ENCODE peak calls at places on chromosomes 5 and 9, in seven cellular contexts. One of them, this sample, is unnamed. For H3K9me3, the result is how much of the 10 kb centered on the place peaks cover.

GRCh38 chr5:43019615-43020293 is 20.4 kb downstream of the ANXA2R start:
- DNase-seq in IMR-90: peak
- DNase-seq in psoas muscle: peak
- DNase-seq in hepatocyte: peak
- DNase-seq in lung: peak
- DNase-seq in MM.1S: peak
- DNase-seq in fibroblast of lung: peak
- DNase-seq in this sample: peak

GRCh38 chr9:18142964-18143363 is 331.0 kb upstream of the ADAMTSL1 start:
- DNase-seq in IMR-90: no peak
- DNase-seq in psoas muscle: no peak
- DNase-seq in hepatocyte: peak
- DNase-seq in lung: no peak
- DNase-seq in MM.1S: no peak
- DNase-seq in fibroblast of lung: no peak
- DNase-seq in this sample: no peak

GRCh38 chr5:124059200-124059599 is 547.2 kb downstream of the CSNK1G3 start:
- DNase-seq in IMR-90: no peak
- DNase-seq in psoas muscle: no peak
- DNase-seq in hepatocyte: no peak
- DNase-seq in lung: no peak
- DNase-seq in MM.1S: no peak
- DNase-seq in fibroblast of lung: peak
- DNase-seq in this sample: no peak

GRCh38 chr9:4417578-4418325 is 72.5 kb upstream of the SLC1A1 start:
- DNase-seq in IMR-90: peak
- DNase-seq in psoas muscle: no peak
- DNase-seq in hepatocyte: no peak
- DNase-seq in lung: no peak
- DNase-seq in MM.1S: no peak
- DNase-seq in fibroblast of lung: peak
- DNase-seq in this sample: no peak

GRCh38 chr9:73380411-73380810 is 228.7 kb downstream of the ANXA1 start:
- DNase-seq in IMR-90: no peak
- DNase-seq in psoas muscle: no peak
- DNase-seq in hepatocyte: no peak
- DNase-seq in lung: no peak
- DNase-seq in MM.1S: no peak
- DNase-seq in fibroblast of lung: no peak
- DNase-seq in this sample: peak

GRCh38 chr9:89194381-89195114 is 15.9 kb upstream of the SHC3 start:
- DNase-seq in IMR-90: no peak
- DNase-seq in psoas muscle: no peak
- DNase-seq in hepatocyte: no peak
- DNase-seq in lung: no peak
- DNase-seq in MM.1S: no peak
- DNase-seq in fibroblast of lung: no peak
- DNase-seq in this sample: no peak

GRCh38 chr5:1730487-1730847 is 69.2 kb downstream of the MRPL36 start:
- DNase-seq in IMR-90: no peak
- DNase-seq in psoas muscle: no peak
- DNase-seq in hepatocyte: no peak
- DNase-seq in lung: no peak
- DNase-seq in MM.1S: no peak
- DNase-seq in fibroblast of lung: no peak
- DNase-seq in this sample: peak

GRCh38 chr9:27528278-27528885 is 1.2 kb downstream of the MOB3B start:
- DNase-seq in IMR-90: peak
- DNase-seq in psoas muscle: peak
- DNase-seq in hepatocyte: peak
- DNase-seq in lung: peak
- DNase-seq in MM.1S: no peak
- DNase-seq in fibroblast of lung: peak
- DNase-seq in this sample: peak

GRCh38 chr5:1637639-1638481 is 114.1 kb upstream of the LPCAT1 start:
- DNase-seq in IMR-90: no peak
- DNase-seq in psoas muscle: no peak
- DNase-seq in hepatocyte: no peak
- DNase-seq in lung: no peak
- DNase-seq in MM.1S: no peak
- DNase-seq in fibroblast of lung: no peak
- DNase-seq in this sample: no peak

GRCh38 chr5:82812575-82812974 is 264.6 kb downstream of the TMEM167A start:
- DNase-seq in IMR-90: peak
- DNase-seq in psoas muscle: no peak
- DNase-seq in hepatocyte: no peak
- DNase-seq in lung: no peak
- DNase-seq in MM.1S: no peak
- DNase-seq in fibroblast of lung: peak
- DNase-seq in this sample: no peak

GRCh38 chr5:179371681-179372675 is 26.7 kb upstream of the ADAMTS2 start:
- DNase-seq in IMR-90: no peak
- DNase-seq in psoas muscle: no peak
- DNase-seq in hepatocyte: no peak
- DNase-seq in lung: no peak
- DNase-seq in MM.1S: no peak
- DNase-seq in fibroblast of lung: no peak
- DNase-seq in this sample: peak

GRCh38 chr5:21810737-21811316 is 1042.3 kb downstream of the CDH12 start:
- DNase-seq in IMR-90: peak
- DNase-seq in psoas muscle: no peak
- DNase-seq in hepatocyte: peak
- DNase-seq in lung: no peak
- DNase-seq in MM.1S: peak
- DNase-seq in fibroblast of lung: peak
- DNase-seq in this sample: no peak

GRCh38 chr5:79990598-79991507 is at the start of gene MTX3:
- DNase-seq in IMR-90: peak
- DNase-seq in psoas muscle: peak
- DNase-seq in hepatocyte: peak
- DNase-seq in lung: peak
- DNase-seq in MM.1S: peak
- DNase-seq in fibroblast of lung: peak
- DNase-seq in this sample: peak

GRCh38 chr9:81543695-81544094 is 145.7 kb downstream of the TLE1 start:
- DNase-seq in IMR-90: no peak
- DNase-seq in psoas muscle: no peak
- DNase-seq in hepatocyte: no peak
- DNase-seq in lung: no peak
- DNase-seq in MM.1S: no peak
- DNase-seq in fibroblast of lung: no peak
- DNase-seq in this sample: no peak

GRCh38 chr5:57316798-57317327 is 143.0 kb downstream of the GPBP1 start:
- DNase-seq in IMR-90: peak
- DNase-seq in psoas muscle: no peak
- DNase-seq in hepatocyte: peak
- DNase-seq in lung: no peak
- DNase-seq in MM.1S: peak
- DNase-seq in fibroblast of lung: peak
- DNase-seq in this sample: no peak

GRCh38 chr5:35209862-35210261 is 20.4 kb downstream of the PRLR start:
- DNase-seq in IMR-90: no peak
- DNase-seq in psoas muscle: no peak
- DNase-seq in hepatocyte: no peak
- DNase-seq in lung: no peak
- DNase-seq in MM.1S: no peak
- DNase-seq in fibroblast of lung: no peak
- DNase-seq in this sample: no peak

GRCh38 chr5:133265720-133266575 is 214.1 kb downstream of the HSPA4 start:
- DNase-seq in IMR-90: no peak
- DNase-seq in psoas muscle: no peak
- DNase-seq in hepatocyte: no peak
- DNase-seq in lung: no peak
- DNase-seq in MM.1S: no peak
- DNase-seq in fibroblast of lung: peak
- DNase-seq in this sample: no peak

GRCh38 chr5:168047043-168047668 is 244.3 kb upstream of the WWC1 start:
- DNase-seq in IMR-90: peak
- DNase-seq in psoas muscle: no peak
- DNase-seq in hepatocyte: peak
- DNase-seq in lung: peak
- DNase-seq in MM.1S: peak
- DNase-seq in fibroblast of lung: peak
- DNase-seq in this sample: no peak

GRCh38 chr5:163506726-163507125 is 1.3 kb downstream of the MAT2B start:
- DNase-seq in IMR-90: peak
- DNase-seq in psoas muscle: no peak
- DNase-seq in hepatocyte: peak
- DNase-seq in lung: no peak
- DNase-seq in MM.1S: peak
- DNase-seq in fibroblast of lung: peak
- DNase-seq in this sample: no peak

GRCh38 chr9:17018001-17018491 is 116.8 kb upstream of the CNTLN start:
- DNase-seq in IMR-90: peak
- DNase-seq in psoas muscle: peak
- DNase-seq in hepatocyte: no peak
- DNase-seq in lung: no peak
- DNase-seq in MM.1S: no peak
- DNase-seq in fibroblast of lung: peak
- DNase-seq in this sample: peak

GRCh38 chr5:30994926-30995325 is 198.6 kb upstream of the CDH6 start:
- DNase-seq in IMR-90: no peak
- DNase-seq in psoas muscle: no peak
- DNase-seq in hepatocyte: no peak
- DNase-seq in lung: no peak
- DNase-seq in MM.1S: no peak
- DNase-seq in fibroblast of lung: no peak
- DNase-seq in this sample: no peak

DNA sequence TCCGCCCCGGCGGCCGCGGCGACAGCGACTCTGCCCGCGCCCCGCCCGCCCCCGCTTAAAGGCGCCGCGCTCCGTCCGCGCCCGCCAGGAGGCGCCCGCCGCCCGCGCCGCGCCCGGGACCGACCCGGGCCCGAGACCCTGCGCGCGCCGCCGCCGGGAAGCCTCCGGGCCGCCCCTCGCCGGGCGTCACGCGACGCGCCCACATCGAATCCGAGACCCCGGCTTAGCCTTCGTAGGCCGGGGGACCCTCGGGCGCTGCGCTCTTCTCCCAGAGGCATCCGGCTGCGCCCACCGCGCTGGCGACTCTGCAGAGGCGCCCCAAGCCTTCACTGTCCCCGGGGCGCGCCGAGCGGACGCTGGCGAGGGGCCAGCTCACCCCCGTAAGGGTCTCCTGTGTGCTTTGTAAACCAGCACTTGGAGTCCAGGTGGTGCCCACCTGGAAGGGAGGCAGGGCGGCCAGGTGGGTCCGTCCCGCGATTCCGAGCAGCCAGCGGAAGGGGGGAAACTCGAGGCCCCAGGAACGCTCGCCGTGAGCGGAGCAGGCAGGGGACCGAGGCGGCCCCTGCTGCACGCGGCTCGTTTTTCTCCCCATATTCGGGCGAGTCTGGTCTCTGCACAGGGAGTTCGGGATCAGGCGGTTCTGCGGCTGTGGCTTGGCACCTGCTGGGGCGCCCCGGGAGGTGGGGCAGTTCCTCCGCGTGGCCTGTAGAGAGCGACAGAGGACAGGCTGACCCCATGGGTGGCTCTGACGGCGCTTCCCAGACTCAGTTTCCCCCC is 432 bp upstream of the ABCA2 start:
- DNase-seq in IMR-90: peak
- DNase-seq in psoas muscle: peak
- DNase-seq in hepatocyte: peak
- DNase-seq in lung: no peak
- DNase-seq in MM.1S: peak
- DNase-seq in fibroblast of lung: no peak
- DNase-seq in this sample: no peak
- TF ChIP-seq CTCF in IMR-90: peak
- TF ChIP-seq CTCF in psoas muscle: peak
- TF ChIP-seq CTCF in hepatocyte: peak
- TF ChIP-seq CTCF in lung: peak
- TF ChIP-seq CTCF in MM.1S: peak
- TF ChIP-seq CTCF in fibroblast of lung: peak
- TF ChIP-seq CTCF in this sample: peak

DNA sequence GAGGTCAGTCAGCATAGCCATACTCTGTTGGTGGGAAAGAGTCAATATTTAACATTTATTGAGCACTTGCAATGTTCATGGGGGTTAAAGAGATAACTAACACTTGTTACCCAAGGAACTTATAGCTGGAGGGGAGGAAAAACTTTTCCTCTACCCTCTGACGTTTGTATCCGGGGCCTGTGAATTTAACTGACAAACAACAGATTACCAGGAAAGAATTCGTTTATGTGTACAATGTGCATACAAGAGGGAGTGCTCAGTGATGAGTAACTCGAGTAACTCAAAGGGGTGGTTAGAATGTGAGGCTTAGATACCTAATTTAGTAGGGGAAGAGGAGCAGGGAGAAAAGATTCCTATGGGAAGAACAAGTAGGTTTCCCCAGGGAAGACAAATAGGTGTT is 6.9 kb upstream of the CLINT1 start:
- DNase-seq in IMR-90: peak
- DNase-seq in psoas muscle: no peak
- DNase-seq in hepatocyte: peak
- DNase-seq in lung: no peak
- DNase-seq in MM.1S: no peak
- DNase-seq in fibroblast of lung: peak
- DNase-seq in this sample: no peak
- H3K9me3 ChIP-seq in IMR-90: under half
- H3K9me3 ChIP-seq in psoas muscle: under half
- H3K9me3 ChIP-seq in hepatocyte: under half
- H3K9me3 ChIP-seq in lung: under half
- H3K9me3 ChIP-seq in MM.1S: under half
- H3K9me3 ChIP-seq in fibroblast of lung: under half
- H3K9me3 ChIP-seq in this sample: under half

GRCh38 chr9:33229359-33230120 is 10.4 kb upstream of the SPINK4 start:
- DNase-seq in IMR-90: no peak
- DNase-seq in psoas muscle: no peak
- DNase-seq in hepatocyte: peak
- DNase-seq in lung: peak
- DNase-seq in MM.1S: peak
- DNase-seq in fibroblast of lung: no peak
- DNase-seq in this sample: peak
- TF ChIP-seq CTCF in IMR-90: peak
- TF ChIP-seq CTCF in psoas muscle: peak
- TF ChIP-seq CTCF in hepatocyte: peak
- TF ChIP-seq CTCF in lung: no peak
- TF ChIP-seq CTCF in MM.1S: no peak
- TF ChIP-seq CTCF in fibroblast of lung: no peak
- TF ChIP-seq CTCF in this sample: peak

DNA sequence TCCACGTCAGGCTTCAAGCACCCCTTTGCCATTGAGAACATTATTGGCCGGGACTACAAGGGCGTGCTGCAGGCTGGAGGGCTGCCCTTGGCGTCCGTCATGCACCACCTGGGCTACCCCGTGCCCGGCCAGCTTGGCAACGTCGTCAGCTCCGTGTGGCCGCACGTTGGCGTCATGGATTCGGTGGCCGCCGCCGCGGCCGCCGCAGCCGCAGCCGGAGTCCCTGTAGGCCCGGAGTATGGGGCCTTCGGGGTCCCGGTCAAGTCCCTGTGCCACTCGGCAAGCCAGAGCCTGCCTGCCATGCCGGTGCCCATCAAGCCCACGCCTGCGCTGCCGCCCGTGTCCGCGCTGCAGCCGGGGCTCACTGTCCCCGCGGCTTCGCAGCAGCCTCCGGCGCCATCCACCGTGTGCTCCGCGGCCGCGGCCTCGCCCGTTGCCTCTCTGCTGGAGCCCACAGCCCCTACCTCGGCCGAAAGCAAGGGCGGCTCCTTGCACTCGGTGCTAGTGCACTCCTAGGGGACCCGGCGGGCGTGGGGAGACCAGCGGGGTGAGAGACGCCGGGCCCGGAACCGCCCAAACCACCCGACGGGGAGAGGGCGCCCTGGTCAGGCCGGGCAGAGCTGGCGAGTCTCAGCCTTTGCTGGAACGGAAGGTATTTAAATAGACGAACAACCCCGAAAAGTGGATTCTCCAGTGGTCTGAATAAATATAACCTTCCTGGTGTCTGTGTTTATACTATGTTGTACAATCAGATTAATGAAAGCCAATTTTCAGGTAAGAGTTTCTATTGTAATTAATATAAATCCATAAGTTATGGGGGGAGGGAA is 1.2 kb downstream of the FOXB2 start:
- DNase-seq in IMR-90: no peak
- DNase-seq in psoas muscle: no peak
- DNase-seq in hepatocyte: no peak
- DNase-seq in lung: no peak
- DNase-seq in MM.1S: no peak
- DNase-seq in fibroblast of lung: no peak
- DNase-seq in this sample: no peak
- H3K9me3 ChIP-seq in IMR-90: under half
- H3K9me3 ChIP-seq in psoas muscle: under half
- H3K9me3 ChIP-seq in hepatocyte: under half
- H3K9me3 ChIP-seq in lung: under half
- H3K9me3 ChIP-seq in MM.1S: under half
- H3K9me3 ChIP-seq in fibroblast of lung: under half
- H3K9me3 ChIP-seq in this sample: under half

This sample was measured in kidney.